ENCODE peak calls at places on chromosome X, in nine cellular contexts. Y, M, W, Z, P, U, X, C and I are unnamed samples.

GRCh38 chrX:110871839-110872238 is 76.2 kb upstream of the CHRDL1 start:
- DNase-seq in Z (no peak), W (no peak), Y (no peak), X (no peak), M (no peak), U (no peak), C (no peak), P (no peak), I (no peak)

GRCh38 chrX:73877687-73878086 is 314.7 kb downstream of the CHIC1 start:
- DNase-seq in M (peak; percentile 58), U (no peak), W (no peak), X (no peak), Z (no peak), C (no peak), Y (no peak), P (no peak), I (no peak)

GRCh38 chrX:66674506-66674905 is 35.6 kb upstream of the EDA2R start:
- DNase-seq in C (no peak), U (no peak), W (no peak), Z (no peak), Y (no peak), M (no peak), P (peak; percentile 71), X (no peak), I (no peak)

GRCh38 chrX:147476008-147476407 is 435.7 kb upstream of the FMR1 start:
- DNase-seq in Z (no peak), P (peak; percentile 22), Y (peak; percentile 4), U (peak; percentile 4), W (peak; percentile 7), M (no peak), C (peak; percentile 50), X (no peak), I (no peak)

GRCh38 chrX:134524181-134524580 is 64.2 kb downstream of the HPRT1 start:
- DNase-seq in U (no peak), C (no peak), X (no peak), Z (no peak), P (no peak), M (no peak), Y (no peak), W (no peak), I (no peak)

GRCh38 chrX:94937491-94937890 is 1263.5 kb downstream of the FAM133A start:
- DNase-seq in C (no peak), M (no peak), X (no peak), P (no peak), Y (no peak), U (no peak), W (no peak), Z (no peak), I (no peak)

GRCh38 chrX:56498756-56499155 is 64.7 kb upstream of the UBQLN2 start:
- DNase-seq in Y (no peak), Z (no peak), P (no peak), M (no peak), W (no peak), U (no peak), X (no peak), C (no peak), I (no peak)

GRCh38 chrX:55056820-55057690 is 17.8 kb upstream of the PAGE2B start:
- DNase-seq in X (peak; percentile 21), Z (no peak), W (no peak), C (no peak), Y (no peak), M (no peak), U (no peak), P (peak; percentile 28), I (peak; percentile 79)

GRCh38 chrX:45850197-45850774 is 649.6 kb upstream of the DIPK2B start:
- DNase-seq in M (peak; percentile 26), U (no peak), W (no peak), P (peak; percentile 38), X (peak; percentile 20), Z (no peak), Y (peak; percentile 34), C (peak; percentile 36), I (peak; percentile 7)
- H3K4me1 ChIP-seq in M (peaks cover 6% of the 10 kb centered on the region), U (no peaks in the 10 kb centered on the region), W (no peaks in the 10 kb centered on the region), P (peaks cover 3% of the 10 kb centered on the region), X (no peaks in the 10 kb centered on the region), Z (peaks cover 4% of the 10 kb centered on the region), Y (peaks cover 3% of the 10 kb centered on the region), C (peaks cover 28% of the 10 kb centered on the region), I (peaks cover 8% of the 10 kb centered on the region)

DNA sequence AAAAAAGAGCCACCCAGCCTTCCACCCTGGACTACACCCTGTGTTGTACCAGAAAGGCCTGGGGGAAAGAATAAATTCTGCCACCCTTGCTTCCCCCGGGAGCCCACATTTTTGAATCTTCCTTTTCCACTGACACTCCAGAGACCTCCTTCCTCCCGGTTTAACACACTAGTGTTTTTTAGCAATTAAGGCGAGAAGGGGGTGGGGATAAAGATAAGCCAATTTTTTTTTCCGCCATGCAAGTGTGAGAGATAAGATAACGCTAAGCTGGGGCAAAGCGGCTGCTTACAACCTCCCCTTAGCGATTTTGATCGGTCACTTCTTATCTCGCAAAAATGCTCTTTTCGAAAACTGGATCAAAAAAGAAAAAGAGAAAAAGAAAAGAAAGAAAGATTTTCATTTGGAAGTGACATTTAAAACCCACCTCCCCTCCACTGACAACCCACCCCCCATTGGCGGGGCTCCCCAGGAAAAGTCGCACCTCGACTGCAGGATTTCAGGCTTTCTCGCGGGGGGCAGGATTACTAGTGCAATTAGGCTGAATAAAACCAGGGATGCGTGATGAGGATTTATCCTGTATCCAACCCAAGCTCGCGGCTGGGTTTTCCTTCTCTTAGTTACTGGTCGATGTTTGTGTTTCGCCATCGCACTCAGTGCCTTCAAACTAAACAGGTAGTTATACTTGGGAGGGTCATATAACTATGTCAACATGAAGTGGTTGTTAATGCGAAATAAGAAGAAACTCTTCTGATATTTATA is 6.0 kb upstream of the BCOR start:
- DNase-seq in P (no peak), W (no peak), C (peak; percentile 55), M (no peak), Y (no peak), X (no peak), U (no peak), Z (no peak), I (no peak)
- H3K4me1 ChIP-seq in P (peaks cover 30% of the 10 kb centered on the region), W (peaks cover 50% of the 10 kb centered on the region), C (peaks cover 48% of the 10 kb centered on the region), M (peaks cover 11% of the 10 kb centered on the region), Y (peaks cover 24% of the 10 kb centered on the region), X (peaks cover 25% of the 10 kb centered on the region), U (peaks cover 64% of the 10 kb centered on the region), Z (peaks cover 31% of the 10 kb centered on the region), I (peaks cover 30% of the 10 kb centered on the region)

GRCh38 chrX:130098202-130098552 is 12.1 kb downstream of the ELF4 start:
- DNase-seq in W (no peak), Z (no peak), P (no peak), Y (no peak), C (no peak), X (no peak), U (no peak), M (no peak), I (no peak)
- H3K4me1 ChIP-seq in W (peaks cover 17% of the 10 kb centered on the region), Z (no peaks in the 10 kb centered on the region), P (no peaks in the 10 kb centered on the region), Y (peaks cover 23% of the 10 kb centered on the region), C (peaks cover 3% of the 10 kb centered on the region), X (peaks cover 58% of the 10 kb centered on the region), U (peaks cover 43% of the 10 kb centered on the region), M (no peaks in the 10 kb centered on the region), I (peaks cover 92% of the 10 kb centered on the region)

GRCh38 chrX:11934089-11934488 is 176.1 kb downstream of the MSL3 start:
- DNase-seq in X (no peak), C (no peak), W (no peak), U (no peak), P (no peak), Y (no peak), Z (no peak), M (no peak), I (no peak)
- H3K4me1 ChIP-seq in X (no peaks in the 10 kb centered on the region), C (no peaks in the 10 kb centered on the region), W (no peaks in the 10 kb centered on the region), U (no peaks in the 10 kb centered on the region), P (no peaks in the 10 kb centered on the region), Y (no peaks in the 10 kb centered on the region), Z (no peaks in the 10 kb centered on the region), M (no peaks in the 10 kb centered on the region), I (no peaks in the 10 kb centered on the region)

GRCh38 chrX:7514871-7515599 is 327.9 kb upstream of the VCX start:
- DNase-seq in U (no peak), C (no peak), X (no peak), W (no peak), Y (no peak), P (no peak), Z (no peak), M (no peak), I (no peak)
- H3K4me1 ChIP-seq in U (no peaks in the 10 kb centered on the region), C (no peaks in the 10 kb centered on the region), X (no peaks in the 10 kb centered on the region), W (no peaks in the 10 kb centered on the region), Y (no peaks in the 10 kb centered on the region), P (no peaks in the 10 kb centered on the region), Z (no peaks in the 10 kb centered on the region), M (no peaks in the 10 kb centered on the region), I (no peaks in the 10 kb centered on the region)